ENCODE peak calls at places on chromosomes 2 and 18, in six cellular contexts. B is left ventricle myocardium inferior, L is heart left ventricle, F is neural progenitor cell, R is tibial nerve, J is Panc1. C is an unnamed sample. For H3K27me3, the result is how much of the 10 kb centered on the place peaks cover.

GRCh38 chr2:191318037-191318728 is 73.0 kb downstream of the MYO1B start:
- DNase-seq in J (no peak), F (no peak), L (no peak), R (no peak), B (no peak), C (no peak)

GRCh38 chr2:158879229-158879903 is 84.2 kb downstream of the DAPL1 start:
- DNase-seq in B (no peak), F (no peak), J (no peak), R (no peak), L (no peak), C (no peak)

GRCh38 chr2:32479224-32479623 is 122.4 kb downstream of the BIRC6 start:
- DNase-seq in F (no peak), L (no peak), J (no peak), B (no peak), R (no peak), C (no peak)

GRCh38 chr2:12694990-12695774 is 21.6 kb upstream of the TRIB2 start:
- DNase-seq in F (no peak), B (no peak), R (no peak), L (no peak), J (no peak), C (no peak)

GRCh38 chr18:31454066-31454708 is 6.6 kb downstream of the DSG3 start:
- DNase-seq in J (no peak), B (no peak), L (no peak), F (no peak), R (no peak), C (no peak)

GRCh38 chr2:147076634-147077033 is 768.2 kb upstream of the ACVR2A start:
- DNase-seq in R (no peak), L (no peak), B (no peak), J (no peak), F (no peak), C (no peak)

GRCh38 chr2:207473203-207473865 is 56.4 kb upstream of the CREB1 start:
- DNase-seq in F (peak), B (no peak), R (no peak), J (no peak), L (peak), C (peak)

GRCh38 chr2:7593286-7593685 is 676.1 kb downstream of the RNF144A start:
- DNase-seq in F (no peak), B (no peak), R (no peak), J (no peak), L (no peak), C (no peak)

GRCh38 chr2:191165190-191165643 is 14.4 kb upstream of the STAT4 start:
- DNase-seq in R (no peak), B (no peak), J (peak), L (no peak), F (peak), C (no peak)

GRCh38 chr18:46843372-46843771 is 73.9 kb downstream of the PIAS2 start:
- DNase-seq in R (no peak), J (no peak), F (no peak), B (no peak), L (no peak), C (no peak)

GRCh38 chr18:69985239-69985638 is 37.6 kb upstream of the CD226 start:
- DNase-seq in B (no peak), J (no peak), L (no peak), R (no peak), F (no peak), C (no peak)

GRCh38 chr18:10927290-10927979 is 221.9 kb downstream of the PIEZO2 start:
- DNase-seq in L (no peak), J (no peak), R (no peak), B (no peak), F (no peak), C (peak)

GRCh38 chr2:241798081-241798630 is 10.8 kb upstream of the NEU4 start:
- DNase-seq in J (no peak), B (peak), F (no peak), L (no peak), R (peak), C (peak)

GRCh38 chr2:143759455-143759854 is 630.2 kb downstream of the ARHGAP15 start:
- DNase-seq in F (peak), R (no peak), B (no peak), L (no peak), J (no peak), C (no peak)

GRCh38 chr2:76749858-76750257 is 772.3 kb downstream of the LRRTM4 start:
- DNase-seq in L (no peak), B (no peak), R (no peak), J (no peak), F (no peak), C (no peak)

GRCh38 chr2:71129891-71130324 is at the start of gene MCEE:
- DNase-seq in R (peak), F (peak), B (peak), J (no peak), L (peak), C (peak)

GRCh38 chr2:120982598-120982997 is 246.9 kb downstream of the GLI2 start:
- DNase-seq in R (no peak), L (no peak), F (no peak), J (no peak), B (no peak), C (no peak)

GRCh38 chr18:49656098-49656591 is 94.3 kb downstream of the LIPG start:
- DNase-seq in F (no peak), B (no peak), L (no peak), R (no peak), J (peak), C (no peak)

GRCh38 chr2:45275235-45275805 is 266.1 kb upstream of the SIX2 start:
- DNase-seq in R (no peak), L (no peak), J (no peak), F (no peak), B (no peak), C (no peak)

GRCh38 chr2:100865819-100866462 is 46.0 kb downstream of the NPAS2 start:
- DNase-seq in L (no peak), F (no peak), B (no peak), J (peak), R (no peak), C (no peak)

GRCh38 chr2:109321570-109321969 is 192.6 kb downstream of the SH3RF3 start:
- DNase-seq in L (no peak), J (no peak), F (no peak), R (no peak), B (no peak), C (no peak)

GRCh38 chr2:75136001-75136400 is 63.3 kb downstream of the TACR1 start:
- DNase-seq in B (no peak), R (no peak), F (no peak), L (no peak), J (no peak), C (peak)

GRCh38 chr18:9913151-9913525 is 678 bp upstream of the VAPA start:
- DNase-seq in R (no peak), B (no peak), L (no peak), F (no peak), J (no peak), C (no peak)

GRCh38 chr2:142307086-142307485 is 176.3 kb upstream of the LRP1B start:
- DNase-seq in F (no peak), J (no peak), L (no peak), R (no peak), B (no peak), C (no peak)

GRCh38 chr2:214322662-214323061 is 88.2 kb upstream of the VWC2L start:
- DNase-seq in L (no peak), R (no peak), B (no peak), F (no peak), J (no peak), C (no peak)

GRCh38 chr2:49831698-49832367 is 677.5 kb upstream of the FSHR start:
- DNase-seq in J (no peak), L (no peak), F (no peak), B (no peak), R (no peak), C (no peak)

DNA sequence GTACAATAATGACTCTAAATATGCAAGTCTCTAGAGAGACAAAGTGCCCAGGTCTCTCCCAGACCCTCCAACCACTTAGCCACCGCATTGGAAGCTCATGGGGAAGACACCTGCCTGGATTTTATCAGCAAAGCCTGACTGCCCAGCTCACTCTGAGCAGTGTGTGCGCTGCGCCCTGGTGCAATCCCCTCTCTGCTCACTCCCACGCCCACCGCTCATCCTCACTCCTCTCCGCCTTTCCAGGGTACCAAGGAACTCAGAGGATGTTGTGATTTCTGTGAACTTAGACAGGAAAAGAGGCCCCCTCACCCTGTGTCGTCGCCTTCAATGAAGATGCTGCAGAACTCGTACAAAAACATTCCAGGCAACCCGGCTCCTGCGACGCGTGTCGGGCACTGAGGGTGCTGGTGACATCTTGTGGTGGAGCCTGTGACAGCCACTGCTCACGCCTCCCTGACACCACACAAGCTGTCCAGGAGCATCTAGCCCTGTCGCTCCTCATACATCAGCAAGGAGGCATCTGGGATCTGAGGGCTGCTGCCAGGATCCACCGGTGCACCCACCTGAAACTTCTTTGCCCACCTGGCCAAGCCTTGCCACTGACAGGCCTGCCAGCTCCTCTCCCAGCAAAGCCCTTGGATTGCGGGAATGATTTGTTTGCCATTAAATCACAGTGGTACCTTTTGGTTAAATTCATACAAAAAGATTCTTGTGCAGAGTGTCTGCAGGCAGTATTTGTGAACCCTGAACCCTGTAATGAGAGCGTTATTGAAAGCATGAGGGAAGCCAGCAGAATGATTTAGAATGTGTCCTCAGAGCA is 220.4 kb downstream of the ZNF516 start:
- DNase-seq in L (no peak), J (no peak), B (no peak), F (peak), R (no peak), C (no peak)
- TF ChIP-seq CTCF in L (peak), J (peak), B (peak), F (peak), R (no peak), C (no peak)

DNA sequence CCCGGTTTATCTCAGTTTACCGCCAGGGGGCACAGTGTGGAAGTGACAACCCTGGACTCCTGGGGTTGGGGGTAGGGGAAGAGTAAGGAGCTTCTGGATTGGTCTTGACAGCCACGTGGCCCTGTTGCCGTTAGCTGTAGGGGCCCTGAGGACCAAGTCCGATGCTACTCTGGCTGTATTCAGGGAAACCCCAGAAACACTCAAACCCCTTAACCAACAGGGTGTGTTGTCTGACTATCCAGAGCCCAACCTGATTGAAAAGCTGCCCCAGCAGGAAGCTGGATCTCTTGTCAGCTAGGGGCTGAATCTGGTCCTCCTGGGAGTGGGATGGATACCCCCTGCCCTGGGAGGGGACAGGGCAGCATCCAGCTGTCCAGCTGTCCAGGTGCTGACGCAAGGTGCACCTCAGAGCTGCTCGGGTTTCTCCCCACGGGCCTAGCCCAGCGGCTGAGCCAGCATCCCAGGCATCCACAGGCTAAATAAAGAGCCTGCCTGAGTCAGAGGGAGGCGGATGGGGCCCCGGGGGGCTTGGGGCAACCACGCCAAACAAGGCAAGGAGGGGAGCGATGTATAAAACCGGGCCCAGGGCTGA is 3.1 kb upstream of the GMPPA start:
- DNase-seq in F (peak), L (peak), B (peak), R (no peak), J (no peak), C (peak)
- H3K27me3 ChIP-seq in F (half or more), L (under half), B (under half), R (under half), J (under half), C (under half)

DNA sequence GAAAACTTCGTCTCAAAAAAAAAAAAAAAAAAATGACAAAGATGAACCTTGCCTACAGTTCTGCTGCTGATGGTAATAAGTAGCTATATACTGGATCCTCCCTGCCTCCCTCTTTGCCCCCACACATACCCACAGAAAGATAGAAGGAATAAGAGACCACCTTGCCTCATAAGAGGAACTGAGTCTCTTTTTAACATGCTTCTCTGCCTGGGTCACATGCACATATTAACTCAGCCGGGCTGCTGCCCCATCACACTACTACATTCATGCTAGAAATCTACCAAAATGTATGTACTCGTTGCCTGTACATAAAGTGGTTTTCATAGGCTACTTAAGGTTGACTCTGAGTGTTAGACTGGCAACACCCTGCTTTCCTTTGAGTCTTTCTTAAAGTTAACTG is 78.9 kb upstream of the B3GNT2 start:
- DNase-seq in L (no peak), F (no peak), J (no peak), R (no peak), B (no peak), C (no peak)
- H3K27ac ChIP-seq in L (no peak), F (no peak), J (no peak), R (no peak), B (no peak), C (no peak)

GRCh38 chr2:69720404-69720803 is 21.5 kb upstream of the ANXA4 start:
- DNase-seq in J (no peak), F (no peak), B (no peak), R (no peak), L (no peak), C (no peak)
- TF ChIP-seq CTCF in J (peak), F (peak), B (no peak), R (no peak), L (peak), C (no peak)

DNA sequence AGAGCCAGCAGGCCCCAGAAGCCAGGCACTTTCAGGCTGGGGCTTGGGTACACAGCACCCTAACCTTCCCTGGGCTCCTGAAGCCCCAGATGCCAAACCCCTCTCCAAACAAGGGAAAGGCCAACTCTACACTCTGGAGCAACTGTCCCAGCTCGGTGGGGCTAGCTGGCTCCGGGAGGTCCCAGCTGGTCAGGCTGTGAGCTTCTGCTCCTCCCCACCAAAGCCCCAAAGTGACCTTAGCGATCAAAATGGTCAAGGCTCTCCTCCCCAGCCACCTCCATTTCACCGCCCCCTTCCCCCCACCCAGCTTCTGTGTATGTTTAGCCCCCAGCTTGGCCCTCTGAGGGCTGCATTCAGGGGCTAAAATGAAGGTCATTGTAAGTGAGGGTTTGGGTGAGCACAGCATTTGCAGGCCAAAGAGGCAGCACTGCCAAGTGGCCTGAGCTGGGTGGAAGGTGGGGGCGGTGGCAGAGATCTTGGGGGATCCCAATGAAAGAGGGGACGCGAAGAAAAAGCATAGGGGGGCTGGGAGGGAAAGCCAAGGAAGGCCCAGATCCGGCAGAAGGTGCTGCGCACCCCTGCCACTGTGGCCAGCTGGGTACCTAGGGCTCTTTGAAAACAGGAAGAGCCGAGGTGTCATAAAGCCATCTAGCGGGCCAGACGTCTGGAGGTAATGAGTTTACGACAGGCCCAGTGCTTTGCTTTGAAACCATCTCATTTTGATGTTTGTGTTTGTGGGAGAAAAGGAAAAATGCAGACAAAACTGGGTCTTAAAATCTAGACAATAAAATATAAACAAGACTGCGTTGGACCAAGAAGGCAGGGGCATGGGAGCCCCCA is 2.9 kb downstream of the HOXD9 start:
- DNase-seq in F (no peak), R (no peak), L (no peak), J (no peak), B (no peak), C (no peak)
- H3K27me3 ChIP-seq in F (half or more), R (under half), L (half or more), J (under half), B (half or more), C (under half)